ENCODE peak calls at places on chromosome 20, in six cellular contexts. Q, I, A, O, C and G are unnamed samples.
A peak's percentile ranks its signal among the peaks of the same experiment; 100 is the strongest.

GRCh38 chr20:48405909-48406308 is 421.9 kb downstream of the PREX1 start:
- DNase-seq in Q (no peak), I (peak; percentile 14), A (no peak), O (no peak), C (no peak), G (no peak)

GRCh38 chr20:45372241-45372640 is 5.9 kb downstream of the TP53TG5 start:
- DNase-seq in Q (no peak), I (no peak), A (no peak), O (no peak), C (no peak), G (no peak)

GRCh38 chr20:53262294-53262840 is 290.2 kb downstream of the TSHZ2 start:
- DNase-seq in Q (no peak), I (no peak), A (no peak), O (no peak), C (no peak), G (no peak)

GRCh38 chr20:35451295-35451694 is 4.1 kb upstream of the CEP250 start:
- DNase-seq in Q (no peak), I (no peak), A (no peak), O (no peak), C (peak; percentile 67), G (no peak)

GRCh38 chr20:64264091-64264490 is 8.5 kb downstream of the PCMTD2 start:
- DNase-seq in Q (no peak), I (no peak), A (no peak), O (no peak), C (no peak), G (no peak)

GRCh38 chr20:60331688-60332300 is 373.6 kb downstream of the CDH26 start:
- DNase-seq in Q (no peak), I (no peak), A (no peak), O (no peak), C (no peak), G (no peak)

GRCh38 chr20:34510575-34510974 is 5.6 kb upstream of the DYNLRB1 start:
- DNase-seq in Q (no peak), I (no peak), A (no peak), O (no peak), C (no peak), G (no peak)

GRCh38 chr20:44861547-44862006 is 23.9 kb upstream of the YWHAB start:
- DNase-seq in Q (no peak), I (no peak), A (no peak), O (peak; percentile 74), C (no peak), G (no peak)

GRCh38 chr20:10644458-10645204 is 29.2 kb downstream of the JAG1 start:
- DNase-seq in Q (no peak), I (no peak), A (no peak), O (no peak), C (no peak), G (no peak)

GRCh38 chr20:24994470-24995368 is 2.2 kb upstream of the APMAP start:
- DNase-seq in Q (peak; percentile 81), I (peak; percentile 76), A (peak; percentile 93), O (peak; percentile 95), C (peak; percentile 72), G (peak; percentile 84)

GRCh38 chr20:53847843-53848185 is 222.6 kb downstream of the BCAS1 start:
- DNase-seq in Q (no peak), I (no peak), A (no peak), O (no peak), C (no peak), G (no peak)

GRCh38 chr20:57071283-57071701 is 195.1 kb downstream of the BMP7 start:
- DNase-seq in Q (no peak), I (no peak), A (no peak), O (peak; percentile 38), C (no peak), G (no peak)

GRCh38 chr20:22430154-22430745 is 154.1 kb downstream of the FOXA2 start:
- DNase-seq in Q (no peak), I (peak; percentile 88), A (no peak), O (no peak), C (no peak), G (no peak)

GRCh38 chr20:39328347-39328746 is 366.2 kb downstream of the DHX35 start:
- DNase-seq in Q (no peak), I (no peak), A (no peak), O (no peak), C (no peak), G (no peak)

GRCh38 chr20:49291200-49291599 is 13.3 kb upstream of the ZNFX1 start:
- DNase-seq in Q (no peak), I (no peak), A (no peak), O (no peak), C (no peak), G (no peak)

GRCh38 chr20:31484001-31484400 is 8.9 kb downstream of the REM1 start:
- DNase-seq in Q (no peak), I (peak; percentile 42), A (no peak), O (no peak), C (no peak), G (no peak)

GRCh38 chr20:40630723-40631631 is 58.1 kb downstream of the MAFB start:
- DNase-seq in Q (no peak), I (no peak), A (no peak), O (no peak), C (no peak), G (no peak)

GRCh38 chr20:52379723-52380336 is 188.3 kb upstream of the ZFP64 start:
- DNase-seq in Q (no peak), I (peak; percentile 25), A (peak; percentile 44), O (no peak), C (no peak), G (peak; percentile 60)

GRCh38 chr20:55394592-55394991 is 610.7 kb downstream of the CBLN4 start:
- DNase-seq in Q (no peak), I (no peak), A (no peak), O (no peak), C (no peak), G (no peak)

GRCh38 chr20:22583773-22584629 is at the start of gene FOXA2:
- DNase-seq in Q (peak; percentile 89), I (peak; percentile 96), A (no peak), O (no peak), C (no peak), G (no peak)

GRCh38 chr20:57582432-57583288 is 21.8 kb downstream of the PCK1 start:
- DNase-seq in Q (no peak), I (peak; percentile 24), A (peak; percentile 79), O (peak; percentile 93), C (no peak), G (peak; percentile 49)

GRCh38 chr20:57237006-57237953 is 29.2 kb downstream of the BMP7 start:
- DNase-seq in Q (no peak), I (no peak), A (no peak), O (no peak), C (no peak), G (no peak)

GRCh38 chr20:38275815-38276550 is 15.4 kb upstream of the KIAA1755 start:
- DNase-seq in Q (peak; percentile 8), I (peak; percentile 25), A (no peak), O (peak; percentile 46), C (no peak), G (no peak)

GRCh38 chr20:37537505-37537904 is 9.8 kb upstream of the BLCAP start:
- DNase-seq in Q (peak; percentile 4), I (no peak), A (no peak), O (no peak), C (no peak), G (no peak)

GRCh38 chr20:25011831-25012241 is 19.3 kb upstream of the APMAP start:
- DNase-seq in Q (peak; percentile 96), I (no peak), A (no peak), O (peak; percentile 56), C (no peak), G (no peak)

GRCh38 chr20:10670521-10671220 is 3.1 kb downstream of the JAG1 start:
- DNase-seq in Q (no peak), I (no peak), A (no peak), O (no peak), C (no peak), G (peak; percentile 48)

GRCh38 chr20:51917886-51918545 is 115.7 kb upstream of the SALL4 start:
- DNase-seq in Q (no peak), I (no peak), A (no peak), O (no peak), C (no peak), G (no peak)

GRCh38 chr20:1890469-1891262 is 4.5 kb upstream of the SIRPA start:
- DNase-seq in Q (peak; percentile 91), I (no peak), A (no peak), O (no peak), C (peak; percentile 59), G (no peak)

DNA sequence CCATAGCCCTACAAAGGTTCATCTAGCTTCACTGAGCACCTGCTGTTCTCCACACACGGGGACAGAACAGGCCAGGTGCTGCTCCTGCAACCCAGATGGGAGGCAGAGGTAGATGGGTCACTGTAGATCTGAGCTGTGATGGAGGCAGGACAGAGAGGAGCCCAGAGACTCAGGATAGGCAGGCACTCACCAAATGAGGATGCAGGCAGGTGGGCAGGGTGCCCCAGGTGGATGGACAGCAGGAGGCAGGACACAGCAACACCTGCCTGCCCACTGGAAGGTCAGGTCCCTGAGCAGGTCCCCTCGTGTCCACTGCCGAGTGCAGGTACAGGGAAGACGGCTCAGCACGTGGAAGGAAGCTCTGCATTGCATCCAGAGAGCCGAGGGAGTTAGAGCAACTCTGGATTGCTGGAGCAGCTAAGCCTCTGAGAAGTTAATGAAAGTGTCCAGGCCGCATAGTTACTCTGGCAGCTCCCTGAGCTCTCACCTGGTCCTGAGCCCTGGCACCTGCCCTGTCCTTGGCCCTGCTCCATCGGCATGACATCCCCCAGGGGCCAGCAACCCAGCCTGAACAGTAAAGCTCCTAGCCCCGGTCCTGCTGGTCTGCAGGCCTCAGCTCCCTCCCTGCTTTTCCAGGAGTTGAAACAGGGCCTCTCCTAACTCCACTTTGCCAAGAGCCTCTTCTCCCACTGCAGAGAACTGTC is 4.9 kb upstream of the YTHDF1 start:
- DNase-seq in Q (no peak), I (no peak), A (no peak), O (no peak), C (no peak), G (no peak)
- TF ChIP-seq POLR2A in Q (no peak), I (no peak), A (no peak), O (no peak), C (no peak), G (no peak)

GRCh38 chr20:8624046-8624445 is 444.8 kb upstream of the PLCB4 start:
- DNase-seq in Q (no peak), I (no peak), A (no peak), O (no peak), C (no peak), G (no peak)
- H3K4me3 ChIP-seq in Q (no peak overlapping the region), I (no peak overlapping the region), A (no peak overlapping the region), O (no peak overlapping the region), C (no peak overlapping the region), G (no peak overlapping the region)

GRCh38 chr20:50668326-50668725 is 23.0 kb downstream of the RIPOR3 start:
- DNase-seq in Q (no peak), I (no peak), A (no peak), O (no peak), C (no peak), G (no peak)
- H3K4me1 ChIP-seq in Q (peaks cover 11% of the 10 kb centered on the region), I (peaks cover 39% of the 10 kb centered on the region), A (peaks cover 2% of the 10 kb centered on the region), O (peaks cover 5% of the 10 kb centered on the region), C (peaks cover under 1% of the 10 kb centered on the region), G (peaks cover 4% of the 10 kb centered on the region)

DNA sequence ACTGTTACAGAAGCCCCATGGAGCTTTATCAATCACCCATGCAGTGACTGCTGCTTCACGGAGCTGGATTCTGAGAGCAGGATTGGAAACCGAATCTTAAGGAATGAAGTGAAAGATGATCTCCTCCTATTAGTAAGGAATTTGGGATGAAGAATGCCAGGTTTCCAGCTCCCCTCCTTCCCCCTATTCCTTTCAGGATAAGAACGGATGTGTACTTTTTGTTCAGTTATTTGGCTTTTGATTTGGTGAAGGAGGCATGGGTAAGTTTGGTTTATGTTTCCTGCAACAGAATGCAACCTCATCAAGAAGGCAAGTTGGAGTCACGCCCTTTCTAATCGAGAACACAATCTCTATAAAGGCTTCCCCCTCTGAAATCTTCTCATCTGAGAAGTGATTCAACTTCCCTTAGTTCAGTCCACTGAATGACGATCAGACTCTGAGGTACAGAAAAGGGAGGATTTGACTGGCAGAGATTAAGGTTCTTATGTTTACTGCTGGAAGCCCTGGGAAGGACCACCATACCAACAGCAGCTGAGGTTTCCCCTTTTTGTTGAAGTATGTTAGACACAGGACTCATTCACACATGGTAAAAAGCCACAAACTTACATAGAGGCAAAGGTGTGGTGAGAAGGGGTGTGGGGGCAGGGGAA is 5.5 kb downstream of the ELMO2 start:
- DNase-seq in Q (no peak), I (no peak), A (no peak), O (no peak), C (no peak), G (no peak)
- TF ChIP-seq POLR2A in Q (no peak), I (no peak), A (no peak), O (no peak), C (no peak), G (no peak)